ENCODE peak calls at places on chromosomes 2 and 18, in four cellular contexts. One of them, this sample, is unnamed. For H3K4me1, the result is how much of the 10 kb centered on the place peaks cover.

GRCh38 chr2:28268386-28268785 is 124.3 kb upstream of the FOSL2 start:
- DNase-seq in GM23248: peak
- DNase-seq in pancreas: no peak
- DNase-seq in heart left ventricle: no peak
- DNase-seq in this sample: no peak

GRCh38 chr2:38432827-38433606 is 55.9 kb upstream of the ATL2 start:
- DNase-seq in GM23248: no peak
- DNase-seq in pancreas: no peak
- DNase-seq in heart left ventricle: no peak
- DNase-seq in this sample: no peak

GRCh38 chr18:29157057-29157780 is 980.3 kb upstream of the CDH2 start:
- DNase-seq in GM23248: no peak
- DNase-seq in pancreas: no peak
- DNase-seq in heart left ventricle: no peak
- DNase-seq in this sample: no peak

GRCh38 chr2:173090291-173090877 is 14.7 kb downstream of the MAP3K20 start:
- DNase-seq in GM23248: peak
- DNase-seq in pancreas: no peak
- DNase-seq in heart left ventricle: peak
- DNase-seq in this sample: no peak

GRCh38 chr18:79779700-79780190 is 18.0 kb upstream of the KCNG2 start:
- DNase-seq in GM23248: no peak
- DNase-seq in pancreas: no peak
- DNase-seq in heart left ventricle: peak
- DNase-seq in this sample: no peak

GRCh38 chr18:13374468-13375301 is 156.1 kb downstream of the LDLRAD4 start:
- DNase-seq in GM23248: no peak
- DNase-seq in pancreas: no peak
- DNase-seq in heart left ventricle: no peak
- DNase-seq in this sample: no peak

GRCh38 chr2:205524656-205525055 is 157.6 kb upstream of the NRP2 start:
- DNase-seq in GM23248: no peak
- DNase-seq in pancreas: no peak
- DNase-seq in heart left ventricle: no peak
- DNase-seq in this sample: no peak

GRCh38 chr2:105763076-105763475 is 18.4 kb downstream of the NCK2 start:
- DNase-seq in GM23248: no peak
- DNase-seq in pancreas: no peak
- DNase-seq in heart left ventricle: no peak
- DNase-seq in this sample: no peak

DNA sequence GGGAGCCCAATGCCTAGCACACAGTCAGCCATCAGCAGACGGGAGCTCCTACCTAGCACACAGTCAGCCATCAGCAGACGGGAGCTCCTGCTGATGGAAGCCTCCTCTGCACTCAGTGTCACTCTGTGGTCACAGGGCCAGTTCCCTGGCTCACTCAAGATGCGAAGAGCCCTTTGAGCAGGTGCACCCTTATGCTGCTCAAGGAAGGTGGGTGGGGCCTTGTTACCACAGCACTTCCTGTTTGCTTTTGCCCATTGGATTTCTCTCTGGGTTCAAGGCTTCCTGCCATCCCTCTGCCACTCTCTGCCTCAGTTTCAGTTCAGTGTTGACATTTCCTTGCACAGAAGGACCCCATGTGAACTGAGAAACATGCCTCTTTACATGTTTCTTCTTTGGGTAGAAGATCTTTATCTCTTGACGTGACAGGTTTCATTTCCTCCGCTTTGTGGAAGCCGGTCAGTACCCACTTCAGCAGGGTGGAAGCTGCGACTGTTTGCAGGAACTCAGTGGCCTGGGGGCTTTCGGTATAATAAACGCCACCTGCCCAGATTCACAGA is 11.6 kb downstream of the TRIB2 start:
- DNase-seq in GM23248: no peak
- DNase-seq in pancreas: no peak
- DNase-seq in heart left ventricle: no peak
- DNase-seq in this sample: no peak
- H3K27ac ChIP-seq in GM23248: no peak
- H3K27ac ChIP-seq in pancreas: no peak
- H3K27ac ChIP-seq in heart left ventricle: no peak
- H3K27ac ChIP-seq in this sample: peak

DNA sequence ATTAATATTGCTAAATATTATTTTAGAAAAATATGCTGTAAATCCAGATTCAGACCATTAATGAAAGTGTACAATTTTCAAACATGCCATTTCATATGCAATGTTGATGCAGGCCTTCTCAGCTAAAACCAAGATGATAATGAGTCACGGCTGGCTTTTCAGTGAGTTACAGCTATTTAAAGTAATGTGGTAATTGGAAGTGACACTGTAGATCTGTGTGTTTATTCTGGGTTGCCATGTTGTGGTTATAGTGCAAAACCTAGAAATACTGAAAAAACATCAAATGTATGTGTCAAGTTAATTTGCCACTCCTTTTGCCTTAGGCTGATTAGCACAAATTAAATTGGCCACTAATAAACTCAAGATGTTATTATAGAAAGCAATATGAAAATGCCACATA is 506.6 kb downstream of the ERBB4 start:
- DNase-seq in GM23248: peak
- DNase-seq in pancreas: no peak
- DNase-seq in heart left ventricle: no peak
- DNase-seq in this sample: no peak
- H3K4me1 ChIP-seq in GM23248: under half
- H3K4me1 ChIP-seq in pancreas: under half
- H3K4me1 ChIP-seq in heart left ventricle: under half
- H3K4me1 ChIP-seq in this sample: under half

DNA sequence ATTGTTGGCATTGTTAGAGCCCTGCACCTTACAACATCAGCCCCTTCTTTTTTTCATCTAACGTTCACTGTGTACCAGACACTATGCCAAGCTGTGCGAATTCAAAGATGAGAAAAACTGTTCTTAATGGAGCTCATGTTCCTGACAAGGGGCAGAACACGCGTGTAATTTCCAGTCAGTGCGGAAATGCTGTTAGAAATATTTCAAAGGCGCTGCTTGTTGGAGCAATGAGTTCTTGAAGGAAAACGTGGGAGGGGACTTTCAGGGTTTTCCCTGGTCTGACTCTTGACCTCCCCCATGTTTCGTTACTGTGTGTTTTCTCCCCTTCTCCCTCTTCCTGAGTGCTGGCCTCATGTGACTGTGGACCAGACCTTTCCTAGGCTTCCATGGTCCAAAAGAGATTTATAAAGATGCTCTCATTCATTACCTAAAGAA is 1.5 kb downstream of the MTHFD2 start:
- DNase-seq in GM23248: peak
- DNase-seq in pancreas: no peak
- DNase-seq in heart left ventricle: no peak
- DNase-seq in this sample: no peak
- H3K27ac ChIP-seq in GM23248: peak
- H3K27ac ChIP-seq in pancreas: no peak
- H3K27ac ChIP-seq in heart left ventricle: peak
- H3K27ac ChIP-seq in this sample: peak

GRCh38 chr2:239312081-239312501 is 88.7 kb downstream of the HDAC4 start:
- DNase-seq in GM23248: no peak
- DNase-seq in pancreas: no peak
- DNase-seq in heart left ventricle: peak
- DNase-seq in this sample: no peak
- H3K4me1 ChIP-seq in GM23248: under half
- H3K4me1 ChIP-seq in pancreas: under half
- H3K4me1 ChIP-seq in heart left ventricle: half or more
- H3K4me1 ChIP-seq in this sample: under half